ENCODE peak calls at places on chromosomes 11 and 22, in five cellular contexts. One of them, this sample, is unnamed.

GRCh38 chr11:95138448-95138847 is 48.8 kb downstream of the ENDOD1 start:
- DNase-seq in omental fat pad: no peak
- DNase-seq in C1 segment of cervical spinal cord: no peak
- DNase-seq in nephron progenitor cell: no peak
- DNase-seq in Calu3: no peak
- DNase-seq in this sample: peak

GRCh38 chr11:46290598-46291309 is 13.3 kb downstream of the CREB3L1 start:
- DNase-seq in nephron progenitor cell: peak
- DNase-seq in Calu3: peak
- DNase-seq in omental fat pad: peak
- DNase-seq in C1 segment of cervical spinal cord: no peak
- DNase-seq in this sample: peak

GRCh38 chr11:73229321-73230275 is 11.5 kb downstream of the P2RY2 start:
- DNase-seq in omental fat pad: no peak
- DNase-seq in C1 segment of cervical spinal cord: no peak
- DNase-seq in nephron progenitor cell: peak
- DNase-seq in Calu3: no peak
- DNase-seq in this sample: no peak

GRCh38 chr22:36839356-36840073 is 21.3 kb upstream of the NCF4 start:
- DNase-seq in C1 segment of cervical spinal cord: no peak
- DNase-seq in Calu3: no peak
- DNase-seq in omental fat pad: no peak
- DNase-seq in nephron progenitor cell: no peak
- DNase-seq in this sample: peak

GRCh38 chr11:47403571-47403970 is 4.8 kb upstream of the SLC39A13 start:
- DNase-seq in C1 segment of cervical spinal cord: no peak
- DNase-seq in omental fat pad: no peak
- DNase-seq in nephron progenitor cell: no peak
- DNase-seq in Calu3: no peak
- DNase-seq in this sample: no peak

GRCh38 chr11:95908826-95909225 is 15.1 kb downstream of the MTMR2 start:
- DNase-seq in omental fat pad: no peak
- DNase-seq in Calu3: no peak
- DNase-seq in nephron progenitor cell: no peak
- DNase-seq in C1 segment of cervical spinal cord: no peak
- DNase-seq in this sample: no peak

GRCh38 chr11:128222245-128222959 is 365.0 kb downstream of the ETS1 start:
- DNase-seq in nephron progenitor cell: no peak
- DNase-seq in Calu3: no peak
- DNase-seq in C1 segment of cervical spinal cord: no peak
- DNase-seq in omental fat pad: no peak
- DNase-seq in this sample: no peak

GRCh38 chr11:13947379-13947778 is 15.1 kb upstream of the SPON1 start:
- DNase-seq in Calu3: no peak
- DNase-seq in nephron progenitor cell: no peak
- DNase-seq in C1 segment of cervical spinal cord: no peak
- DNase-seq in omental fat pad: no peak
- DNase-seq in this sample: no peak

GRCh38 chr11:93740802-93741093 is 547 bp downstream of the TAF1D start:
- DNase-seq in C1 segment of cervical spinal cord: peak
- DNase-seq in Calu3: peak
- DNase-seq in nephron progenitor cell: peak
- DNase-seq in omental fat pad: no peak
- DNase-seq in this sample: peak

GRCh38 chr22:22230438-22230837 is 14.1 kb upstream of the VPREB1 start:
- DNase-seq in nephron progenitor cell: no peak
- DNase-seq in omental fat pad: no peak
- DNase-seq in Calu3: no peak
- DNase-seq in C1 segment of cervical spinal cord: no peak
- DNase-seq in this sample: no peak

GRCh38 chr22:46902436-46902835 is 140.0 kb downstream of the TBC1D22A start:
- DNase-seq in nephron progenitor cell: no peak
- DNase-seq in Calu3: no peak
- DNase-seq in C1 segment of cervical spinal cord: no peak
- DNase-seq in omental fat pad: no peak
- DNase-seq in this sample: peak

GRCh38 chr11:118918686-118919280 is 6.9 kb downstream of the BCL9L start:
- DNase-seq in nephron progenitor cell: no peak
- DNase-seq in C1 segment of cervical spinal cord: no peak
- DNase-seq in omental fat pad: no peak
- DNase-seq in Calu3: no peak
- DNase-seq in this sample: peak

GRCh38 chr11:69127091-69127850 is 28.5 kb upstream of the SMIM38 start:
- DNase-seq in nephron progenitor cell: no peak
- DNase-seq in omental fat pad: no peak
- DNase-seq in C1 segment of cervical spinal cord: no peak
- DNase-seq in Calu3: no peak
- DNase-seq in this sample: no peak

GRCh38 chr11:133506551-133507094 is 25.7 kb downstream of the OPCML start:
- DNase-seq in C1 segment of cervical spinal cord: peak
- DNase-seq in nephron progenitor cell: no peak
- DNase-seq in omental fat pad: no peak
- DNase-seq in Calu3: no peak
- DNase-seq in this sample: no peak

GRCh38 chr11:75474878-75475766 is 42.1 kb upstream of the KLHL35 start:
- DNase-seq in C1 segment of cervical spinal cord: no peak
- DNase-seq in omental fat pad: no peak
- DNase-seq in Calu3: no peak
- DNase-seq in nephron progenitor cell: peak
- DNase-seq in this sample: peak

GRCh38 chr22:38881464-38881871 is 9.5 kb upstream of the CBX6 start:
- DNase-seq in C1 segment of cervical spinal cord: peak
- DNase-seq in nephron progenitor cell: no peak
- DNase-seq in omental fat pad: no peak
- DNase-seq in Calu3: no peak
- DNase-seq in this sample: peak

GRCh38 chr11:86161373-86162255 is 82.9 kb upstream of the EED start:
- DNase-seq in nephron progenitor cell: no peak
- DNase-seq in omental fat pad: no peak
- DNase-seq in Calu3: no peak
- DNase-seq in C1 segment of cervical spinal cord: no peak
- DNase-seq in this sample: no peak

GRCh38 chr11:13051257-13051656 is 42.1 kb downstream of the RASSF10 start:
- DNase-seq in Calu3: no peak
- DNase-seq in C1 segment of cervical spinal cord: no peak
- DNase-seq in nephron progenitor cell: no peak
- DNase-seq in omental fat pad: no peak
- DNase-seq in this sample: no peak

GRCh38 chr22:26905076-26905475 is 247.7 kb downstream of the MIAT start:
- DNase-seq in nephron progenitor cell: no peak
- DNase-seq in C1 segment of cervical spinal cord: no peak
- DNase-seq in omental fat pad: no peak
- DNase-seq in Calu3: no peak
- DNase-seq in this sample: no peak

GRCh38 chr11:34671946-34672345 is 51.1 kb downstream of the EHF start:
- DNase-seq in C1 segment of cervical spinal cord: no peak
- DNase-seq in omental fat pad: no peak
- DNase-seq in nephron progenitor cell: no peak
- DNase-seq in Calu3: no peak
- DNase-seq in this sample: no peak

GRCh38 chr11:3904228-3904627 is 48.8 kb downstream of the STIM1 start:
- DNase-seq in Calu3: peak
- DNase-seq in nephron progenitor cell: no peak
- DNase-seq in C1 segment of cervical spinal cord: no peak
- DNase-seq in omental fat pad: no peak
- DNase-seq in this sample: no peak

GRCh38 chr11:67160872-67161783 is 42.1 kb downstream of the KDM2A start:
- DNase-seq in omental fat pad: no peak
- DNase-seq in C1 segment of cervical spinal cord: no peak
- DNase-seq in Calu3: no peak
- DNase-seq in nephron progenitor cell: no peak
- DNase-seq in this sample: no peak

GRCh38 chr11:118916842-118917388 is 8.8 kb downstream of the BCL9L start:
- DNase-seq in Calu3: no peak
- DNase-seq in nephron progenitor cell: peak
- DNase-seq in omental fat pad: no peak
- DNase-seq in C1 segment of cervical spinal cord: no peak
- DNase-seq in this sample: peak

GRCh38 chr22:29753808-29754657 is 12.8 kb downstream of the ZMAT5 start:
- DNase-seq in Calu3: no peak
- DNase-seq in nephron progenitor cell: no peak
- DNase-seq in omental fat pad: no peak
- DNase-seq in C1 segment of cervical spinal cord: no peak
- DNase-seq in this sample: no peak

GRCh38 chr22:38921801-38922200 is 35.6 kb upstream of the APOBEC3A start:
- DNase-seq in omental fat pad: no peak
- DNase-seq in C1 segment of cervical spinal cord: no peak
- DNase-seq in nephron progenitor cell: no peak
- DNase-seq in Calu3: peak
- DNase-seq in this sample: no peak

GRCh38 chr22:41217553-41218157 is 12.5 kb downstream of the L3MBTL2 start:
- DNase-seq in nephron progenitor cell: no peak
- DNase-seq in omental fat pad: peak
- DNase-seq in C1 segment of cervical spinal cord: no peak
- DNase-seq in Calu3: no peak
- DNase-seq in this sample: peak

GRCh38 chr11:82631722-82632630 is 101.7 kb downstream of the FAM181B start:
- DNase-seq in Calu3: no peak
- DNase-seq in omental fat pad: no peak
- DNase-seq in nephron progenitor cell: no peak
- DNase-seq in C1 segment of cervical spinal cord: no peak
- DNase-seq in this sample: no peak

GRCh38 chr11:1770528-1770927 is 6.8 kb upstream of the CTSD start:
- DNase-seq in Calu3: no peak
- DNase-seq in nephron progenitor cell: no peak
- DNase-seq in omental fat pad: no peak
- DNase-seq in C1 segment of cervical spinal cord: no peak
- DNase-seq in this sample: no peak

GRCh38 chr11:14314127-14314526 is 44.9 kb downstream of the RRAS2 start:
- DNase-seq in omental fat pad: no peak
- DNase-seq in Calu3: no peak
- DNase-seq in nephron progenitor cell: no peak
- DNase-seq in C1 segment of cervical spinal cord: no peak
- DNase-seq in this sample: no peak

GRCh38 chr11:6646040-6646439 is 9.6 kb downstream of the DCHS1 start:
- DNase-seq in nephron progenitor cell: no peak
- DNase-seq in C1 segment of cervical spinal cord: no peak
- DNase-seq in omental fat pad: no peak
- DNase-seq in Calu3: no peak
- DNase-seq in this sample: peak

GRCh38 chr22:17638182-17638431 is 450 bp upstream of the BCL2L13 start:
- DNase-seq in omental fat pad: no peak
- DNase-seq in Calu3: no peak
- DNase-seq in nephron progenitor cell: no peak
- DNase-seq in C1 segment of cervical spinal cord: no peak
- DNase-seq in this sample: no peak

GRCh38 chr11:46693597-46694012 is 6.8 kb downstream of the ARHGAP1 start:
- DNase-seq in nephron progenitor cell: no peak
- DNase-seq in omental fat pad: no peak
- DNase-seq in Calu3: no peak
- DNase-seq in C1 segment of cervical spinal cord: no peak
- DNase-seq in this sample: no peak

GRCh38 chr11:235180-235997 is 753 bp downstream of the SIRT3 start:
- DNase-seq in C1 segment of cervical spinal cord: no peak
- DNase-seq in nephron progenitor cell: no peak
- DNase-seq in Calu3: no peak
- DNase-seq in omental fat pad: no peak
- DNase-seq in this sample: no peak

GRCh38 chr11:120186799-120187591 is 23.8 kb upstream of the OAF start:
- DNase-seq in omental fat pad: peak
- DNase-seq in Calu3: no peak
- DNase-seq in C1 segment of cervical spinal cord: no peak
- DNase-seq in nephron progenitor cell: no peak
- DNase-seq in this sample: no peak

GRCh38 chr22:23401910-23402274 is 178.2 kb downstream of the IGLL1 start:
- DNase-seq in omental fat pad: no peak
- DNase-seq in nephron progenitor cell: peak
- DNase-seq in C1 segment of cervical spinal cord: no peak
- DNase-seq in Calu3: no peak
- DNase-seq in this sample: no peak

GRCh38 chr11:46918087-46918751 is at the start of gene LRP4:
- DNase-seq in nephron progenitor cell: peak
- DNase-seq in Calu3: peak
- DNase-seq in C1 segment of cervical spinal cord: peak
- DNase-seq in omental fat pad: no peak
- DNase-seq in this sample: peak

GRCh38 chr11:129458278-129458677 is 82.6 kb downstream of the BARX2 start:
- DNase-seq in Calu3: no peak
- DNase-seq in nephron progenitor cell: no peak
- DNase-seq in omental fat pad: no peak
- DNase-seq in C1 segment of cervical spinal cord: no peak
- DNase-seq in this sample: no peak

This sample was measured in cardiac muscle cell.